ENCODE peak calls at places on chromosomes 4 and X, in five cellular contexts. R is endothelial cell of umbilical vein, Z is suprapubic skin, J is psoas muscle, S is lower lobe of right lung. G is an unnamed sample.

GRCh38 chr4:181952478-181952877 is 290.7 kb upstream of the TENM3 start:
- DNase-seq in R (peak; percentile 31), S (no peak), J (no peak), Z (no peak), G (no peak)

GRCh38 chrX:34629572-34629971 is 27.5 kb downstream of the TMEM47 start:
- DNase-seq in Z (no peak), R (no peak), S (no peak), J (no peak), G (no peak)

GRCh38 chr4:53361451-53361850 is 4.4 kb downstream of the SCFD2 start:
- DNase-seq in R (no peak), Z (no peak), S (no peak), J (no peak), G (no peak)

GRCh38 chrX:47191331-47191730 is 2.3 kb upstream of the UBA1 start:
- DNase-seq in Z (no peak), S (no peak), J (peak; percentile 43), R (peak; percentile 9), G (no peak)

GRCh38 chrX:39174761-39175417 is 373.6 kb downstream of the MID1IP1 start:
- DNase-seq in J (no peak), R (peak; percentile 19), S (peak; percentile 43), Z (no peak), G (peak; percentile 85)

GRCh38 chrX:77731821-77732419 is 54.1 kb downstream of the ATRX start:
- DNase-seq in Z (no peak), R (no peak), S (no peak), J (no peak), G (no peak)

GRCh38 chr4:147733614-147734344 is 1.9 kb downstream of the ARHGAP10 start:
- DNase-seq in Z (no peak), J (peak; percentile 68), R (peak; percentile 14), S (no peak), G (no peak)

GRCh38 chrX:68832516-68833447 is 4.0 kb downstream of the EFNB1 start:
- DNase-seq in S (no peak), J (no peak), Z (peak; percentile 24), R (no peak), G (peak; percentile 79)

GRCh38 chrX:16836371-16836770 is 33.8 kb downstream of the RBBP7 start:
- DNase-seq in S (peak; percentile 44), J (peak; percentile 59), Z (no peak), R (no peak), G (no peak)

GRCh38 chr4:33062155-33062554 is 2342.0 kb downstream of the PCDH7 start:
- DNase-seq in J (no peak), S (no peak), Z (no peak), R (no peak), G (no peak)

GRCh38 chrX:30673405-30673804 is 20.2 kb downstream of the GK start:
- DNase-seq in Z (no peak), J (no peak), S (no peak), R (no peak), G (no peak)

GRCh38 chr4:77990904-77991358 is 66.2 kb upstream of the FRAS1 start:
- DNase-seq in R (no peak), J (no peak), S (no peak), Z (no peak), G (no peak)

GRCh38 chr4:168604496-168605373 is 107.9 kb downstream of the PALLD start:
- DNase-seq in J (no peak), R (peak; percentile 96), Z (no peak), S (no peak), G (no peak)

GRCh38 chr4:109559625-109559982 is 442 bp upstream of the MCUB start:
- DNase-seq in S (peak; percentile 48), Z (no peak), R (no peak), J (peak; percentile 54), G (no peak)

GRCh38 chrX:9765737-9766098 is at the start of gene GPR143:
- DNase-seq in S (no peak), R (no peak), Z (no peak), J (no peak), G (no peak)

GRCh38 chr4:15988222-15988621 is 25.2 kb upstream of the FGFBP2 start:
- DNase-seq in J (no peak), R (no peak), S (no peak), Z (no peak), G (no peak)

GRCh38 chr4:42278709-42279324 is 118.5 kb upstream of the SHISA3 start:
- DNase-seq in S (no peak), J (no peak), R (no peak), Z (no peak), G (no peak)

GRCh38 chrX:38304010-38304409 is 23.3 kb downstream of the RPGR start:
- DNase-seq in Z (no peak), R (peak; percentile 60), J (no peak), S (no peak), G (no peak)

GRCh38 chr4:40192286-40193017 is 4.4 kb upstream of the RHOH start:
- DNase-seq in R (no peak), Z (no peak), S (no peak), J (no peak), G (peak; percentile 10)

GRCh38 chrX:150465856-150466775 is 102.3 kb upstream of the MTM1 start:
- DNase-seq in R (no peak), S (no peak), Z (no peak), J (no peak), G (no peak)

GRCh38 chr4:7892212-7893019 is 47.2 kb downstream of the AFAP1 start:
- DNase-seq in R (no peak), S (no peak), Z (no peak), J (no peak), G (no peak)

GRCh38 chrX:43753637-43754036 is 97.5 kb downstream of the MAOA start:
- DNase-seq in S (no peak), J (no peak), R (no peak), Z (no peak), G (no peak)

GRCh38 chr4:40350627-40351227 is 15.6 kb downstream of the CHRNA9 start:
- DNase-seq in R (no peak), Z (no peak), J (no peak), S (no peak), G (no peak)

GRCh38 chr4:173448919-173449641 is 50.2 kb upstream of the SCRG1 start:
- DNase-seq in S (no peak), R (no peak), Z (no peak), J (no peak), G (no peak)

GRCh38 chr4:97990409-97990808 is 152.9 kb downstream of the STPG2 start:
- DNase-seq in J (no peak), S (no peak), R (no peak), Z (no peak), G (no peak)

GRCh38 chr4:159191989-159192388 is 89.1 kb downstream of the RAPGEF2 start:
- DNase-seq in R (peak; percentile 31), Z (no peak), J (no peak), S (no peak), G (no peak)

GRCh38 chr4:100981447-100982204 is 365.7 kb downstream of the PPP3CA start:
- DNase-seq in Z (no peak), S (peak; percentile 38), R (no peak), J (no peak), G (no peak)
- H3K4me1 ChIP-seq in Z (peaks cover 13% of the 10 kb centered on the region), S (no peaks in the 10 kb centered on the region), R (no peaks in the 10 kb centered on the region), J (peaks cover 16% of the 10 kb centered on the region), G (peaks cover 15% of the 10 kb centered on the region)

DNA sequence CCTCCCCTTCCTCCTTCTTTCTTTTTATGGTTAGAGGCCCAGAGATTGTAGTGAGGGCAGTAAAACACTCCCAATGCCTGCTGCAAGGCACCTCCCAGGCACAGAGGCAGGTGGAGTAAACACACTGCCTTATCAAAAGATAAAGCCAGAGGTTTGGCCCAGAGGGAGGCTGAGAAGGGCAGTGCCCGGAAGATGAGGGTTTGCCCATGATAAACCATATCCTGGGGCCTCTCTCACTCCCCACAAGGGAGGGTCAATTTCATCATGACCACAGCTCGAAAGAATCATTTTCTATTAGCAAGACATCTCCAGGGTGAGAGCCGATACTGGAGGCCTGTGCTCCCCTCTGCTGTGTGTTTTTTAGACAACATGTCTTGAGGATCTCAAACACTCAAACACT is 98.5 kb upstream of the FAM9C start:
- DNase-seq in Z (no peak), R (no peak), J (no peak), S (no peak), G (no peak)
- TF ChIP-seq CTCF in Z (no peak), R (no peak), J (no peak), S (no peak), G (no peak)

GRCh38 chr4:83255584-83255983 is 29.0 kb downstream of the COQ2 start:
- DNase-seq in R (peak; percentile 96), J (no peak), S (no peak), Z (no peak), G (no peak)
- H3K4me1 ChIP-seq in R (peaks cover 45% of the 10 kb centered on the region), J (peaks cover 18% of the 10 kb centered on the region), S (peaks cover 24% of the 10 kb centered on the region), Z (peaks cover 3% of the 10 kb centered on the region), G (peaks cover 35% of the 10 kb centered on the region)

DNA sequence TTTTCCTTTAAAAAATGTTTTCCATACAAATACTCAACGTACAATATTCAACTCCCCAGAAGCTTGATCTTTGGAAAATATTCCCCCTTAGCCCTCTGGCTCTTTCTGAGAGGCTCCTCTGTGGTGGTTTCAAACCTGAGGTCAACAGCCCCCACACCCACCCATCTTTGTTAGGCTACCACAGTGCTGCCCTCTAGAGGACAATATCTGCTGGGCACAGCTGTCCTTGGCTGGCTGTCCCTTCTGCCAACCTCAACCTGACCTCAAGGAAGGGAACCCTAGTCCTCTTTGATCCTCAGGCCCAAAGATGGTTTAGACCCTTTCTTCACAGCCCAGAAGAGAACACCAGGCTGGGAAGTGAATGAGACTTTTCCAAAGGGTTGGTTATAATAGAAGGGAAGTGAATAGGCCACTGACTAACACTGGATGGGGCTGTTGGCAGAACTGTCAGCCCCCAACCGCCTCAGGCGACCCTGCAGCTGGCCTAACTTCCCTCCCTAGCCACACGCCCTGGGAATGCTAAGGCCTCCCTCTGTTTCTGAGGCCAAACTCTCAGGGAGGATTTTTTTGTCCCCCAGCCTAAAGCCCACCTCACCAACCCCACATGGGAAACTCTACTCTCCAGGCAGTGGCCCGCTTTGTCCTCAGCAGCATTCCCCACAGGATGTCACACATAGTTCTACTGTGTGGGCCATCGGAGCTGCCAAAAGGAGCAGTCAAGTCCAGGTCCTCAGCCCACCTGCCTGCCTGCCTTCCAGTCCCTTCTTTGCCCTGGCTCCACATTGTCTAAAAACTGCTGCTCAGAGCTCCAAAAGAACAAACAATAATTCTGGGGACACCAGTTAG is 34.3 kb downstream of the NYX start:
- DNase-seq in R (peak; percentile 2), J (no peak), Z (no peak), S (no peak), G (no peak)
- TF ChIP-seq CTCF in R (peak; percentile 42), J (peak; percentile 17), Z (no peak), S (peak; percentile 29), G (no peak)

GRCh38 chr4:153512952-153513500 is 46.9 kb downstream of the TMEM131L start:
- DNase-seq in S (no peak), Z (no peak), J (no peak), R (no peak), G (no peak)

GRCh38 chr4:153512162-153512852 is 46.1 kb downstream of the TMEM131L start:
- DNase-seq in R (no peak), Z (no peak), J (no peak), S (no peak), G (no peak)

GRCh38 chr4:153511104-153511503 is 44.9 kb downstream of the TMEM131L start:
- DNase-seq in R (no peak), Z (no peak), J (no peak), S (no peak), G (no peak)

GRCh38 chr4:153514001-153514526 is 47.9 kb downstream of the TMEM131L start:
- DNase-seq in Z (no peak), J (no peak), S (no peak), R (peak; percentile 79), G (no peak)

DNA sequence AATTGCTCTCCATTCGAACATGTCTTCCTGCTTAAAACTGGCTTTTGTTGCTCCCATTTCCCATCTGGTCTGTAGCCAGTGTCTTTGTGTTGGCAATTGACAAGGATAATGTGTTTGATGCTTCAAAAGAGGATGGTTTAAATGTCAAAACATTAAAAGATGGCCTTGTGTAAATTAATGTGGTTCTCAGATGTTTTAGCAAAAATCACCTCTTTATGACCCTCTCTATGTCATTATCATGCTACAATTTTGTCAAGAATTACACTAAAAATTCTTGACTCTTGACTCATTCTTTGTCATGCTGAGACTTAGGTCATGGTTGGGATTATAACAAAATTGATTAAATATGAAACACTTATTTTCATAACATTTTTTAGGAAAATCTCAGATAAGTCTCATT is 47.4 kb downstream of the TMEM131L start:
- DNase-seq in J (no peak), S (no peak), R (peak; percentile 58), Z (no peak), G (no peak)
- H3K4me1 ChIP-seq in J (peaks cover 50% of the 10 kb centered on the region), S (peaks cover 12% of the 10 kb centered on the region), R (peaks cover 18% of the 10 kb centered on the region), Z (peaks cover 12% of the 10 kb centered on the region), G (peaks cover 27% of the 10 kb centered on the region)